ENCODE peak calls at places on chromosomes 1 and 21, in six cellular contexts. One of them, this sample, is unnamed.

GRCh38 chr1:70034403-70034802 is 171.0 kb downstream of the LRRC40 start:
- DNase-seq in GM12878: no peak
- DNase-seq in H1: no peak
- DNase-seq in HCT116: peak; percentile 29
- DNase-seq in HepG2: peak; percentile 13
- DNase-seq in K562: peak; percentile 77
- DNase-seq in this sample: peak; percentile 68

GRCh38 chr1:9359898-9360297 is 67.2 kb downstream of the SPSB1 start:
- DNase-seq in K562: no peak
- DNase-seq in HepG2: no peak
- DNase-seq in H1: no peak
- DNase-seq in GM12878: no peak
- DNase-seq in HCT116: no peak
- DNase-seq in this sample: no peak

GRCh38 chr1:28518745-28519341 is 13.0 kb downstream of the RCC1 start:
- DNase-seq in GM12878: no peak
- DNase-seq in K562: peak; percentile 78
- DNase-seq in HepG2: peak; percentile 84
- DNase-seq in H1: no peak
- DNase-seq in HCT116: no peak
- DNase-seq in this sample: no peak

GRCh38 chr1:77438239-77438913 is 156.6 kb downstream of the AK5 start:
- DNase-seq in HepG2: no peak
- DNase-seq in GM12878: no peak
- DNase-seq in HCT116: no peak
- DNase-seq in K562: no peak
- DNase-seq in H1: no peak
- DNase-seq in this sample: peak; percentile 84

GRCh38 chr21:28298251-28298672 is 694.4 kb downstream of the LTN1 start:
- DNase-seq in H1: no peak
- DNase-seq in K562: no peak
- DNase-seq in GM12878: no peak
- DNase-seq in HepG2: no peak
- DNase-seq in HCT116: no peak
- DNase-seq in this sample: peak; percentile 34

GRCh38 chr1:175663991-175664390 is 79.4 kb downstream of the TNR start:
- DNase-seq in HCT116: no peak
- DNase-seq in GM12878: no peak
- DNase-seq in K562: no peak
- DNase-seq in HepG2: no peak
- DNase-seq in H1: no peak
- DNase-seq in this sample: no peak

GRCh38 chr1:30627206-30627605 is 96.2 kb downstream of the MATN1 start:
- DNase-seq in K562: no peak
- DNase-seq in H1: no peak
- DNase-seq in HepG2: no peak
- DNase-seq in GM12878: no peak
- DNase-seq in HCT116: no peak
- DNase-seq in this sample: no peak

GRCh38 chr1:116164056-116164889 is 53.1 kb downstream of the MAB21L3 start:
- DNase-seq in H1: no peak
- DNase-seq in GM12878: no peak
- DNase-seq in HCT116: no peak
- DNase-seq in HepG2: no peak
- DNase-seq in K562: no peak
- DNase-seq in this sample: no peak

GRCh38 chr21:25254491-25255174 is 352.6 kb downstream of the MRPL39 start:
- DNase-seq in HepG2: no peak
- DNase-seq in H1: no peak
- DNase-seq in GM12878: no peak
- DNase-seq in K562: no peak
- DNase-seq in HCT116: no peak
- DNase-seq in this sample: no peak

GRCh38 chr1:114585221-114585620 is 3.8 kb upstream of the BCAS2 start:
- DNase-seq in GM12878: no peak
- DNase-seq in HCT116: no peak
- DNase-seq in HepG2: no peak
- DNase-seq in K562: no peak
- DNase-seq in H1: no peak
- DNase-seq in this sample: no peak

GRCh38 chr1:50343323-50343722 is 79.9 kb downstream of the DMRTA2 start:
- DNase-seq in HCT116: no peak
- DNase-seq in H1: no peak
- DNase-seq in GM12878: no peak
- DNase-seq in HepG2: no peak
- DNase-seq in K562: no peak
- DNase-seq in this sample: no peak

GRCh38 chr1:55222152-55222551 is 7.0 kb upstream of the USP24 start:
- DNase-seq in HepG2: no peak
- DNase-seq in K562: no peak
- DNase-seq in GM12878: no peak
- DNase-seq in HCT116: no peak
- DNase-seq in H1: no peak
- DNase-seq in this sample: no peak

GRCh38 chr1:12029720-12030339 is 10.5 kb downstream of the MIIP start:
- DNase-seq in K562: no peak
- DNase-seq in HCT116: no peak
- DNase-seq in H1: no peak
- DNase-seq in GM12878: no peak
- DNase-seq in HepG2: no peak
- DNase-seq in this sample: no peak

GRCh38 chr1:94235189-94236020 is 2.0 kb downstream of the ARHGAP29 start:
- DNase-seq in HepG2: no peak
- DNase-seq in GM12878: no peak
- DNase-seq in HCT116: no peak
- DNase-seq in H1: no peak
- DNase-seq in K562: no peak
- DNase-seq in this sample: no peak

GRCh38 chr1:16984717-16985116 is 4.3 kb upstream of the MFAP2 start:
- DNase-seq in HCT116: no peak
- DNase-seq in GM12878: no peak
- DNase-seq in H1: no peak
- DNase-seq in HepG2: no peak
- DNase-seq in K562: no peak
- DNase-seq in this sample: peak; percentile 93

GRCh38 chr1:95408506-95409136 is 174.6 kb downstream of the RWDD3 start:
- DNase-seq in GM12878: no peak
- DNase-seq in K562: no peak
- DNase-seq in H1: no peak
- DNase-seq in HCT116: no peak
- DNase-seq in HepG2: no peak
- DNase-seq in this sample: no peak

GRCh38 chr21:44456207-44456914 is 1.1 kb downstream of the LRRC3 start:
- DNase-seq in HepG2: no peak
- DNase-seq in K562: no peak
- DNase-seq in GM12878: no peak
- DNase-seq in H1: no peak
- DNase-seq in HCT116: no peak
- DNase-seq in this sample: peak; percentile 5

GRCh38 chr1:58586296-58586695 is 9.2 kb upstream of the TACSTD2 start:
- DNase-seq in HepG2: no peak
- DNase-seq in H1: no peak
- DNase-seq in HCT116: no peak
- DNase-seq in GM12878: no peak
- DNase-seq in K562: no peak
- DNase-seq in this sample: peak; percentile 60

GRCh38 chr1:220925707-220926106 is 46.5 kb downstream of the HLX start:
- DNase-seq in H1: no peak
- DNase-seq in GM12878: no peak
- DNase-seq in HepG2: peak; percentile 67
- DNase-seq in K562: no peak
- DNase-seq in HCT116: no peak
- DNase-seq in this sample: no peak

GRCh38 chr21:17554619-17555472 is 42.0 kb downstream of the CXADR start:
- DNase-seq in HepG2: peak; percentile 32
- DNase-seq in K562: peak; percentile 8
- DNase-seq in HCT116: no peak
- DNase-seq in H1: no peak
- DNase-seq in GM12878: no peak
- DNase-seq in this sample: peak; percentile 25
- TF ChIP-seq MAX in HepG2: no peak
- TF ChIP-seq MAX in K562: no peak
- TF ChIP-seq MAX in HCT116: no peak
- TF ChIP-seq MAX in H1: no peak
- TF ChIP-seq MAX in GM12878: no peak
- TF ChIP-seq MAX in this sample: no peak

DNA sequence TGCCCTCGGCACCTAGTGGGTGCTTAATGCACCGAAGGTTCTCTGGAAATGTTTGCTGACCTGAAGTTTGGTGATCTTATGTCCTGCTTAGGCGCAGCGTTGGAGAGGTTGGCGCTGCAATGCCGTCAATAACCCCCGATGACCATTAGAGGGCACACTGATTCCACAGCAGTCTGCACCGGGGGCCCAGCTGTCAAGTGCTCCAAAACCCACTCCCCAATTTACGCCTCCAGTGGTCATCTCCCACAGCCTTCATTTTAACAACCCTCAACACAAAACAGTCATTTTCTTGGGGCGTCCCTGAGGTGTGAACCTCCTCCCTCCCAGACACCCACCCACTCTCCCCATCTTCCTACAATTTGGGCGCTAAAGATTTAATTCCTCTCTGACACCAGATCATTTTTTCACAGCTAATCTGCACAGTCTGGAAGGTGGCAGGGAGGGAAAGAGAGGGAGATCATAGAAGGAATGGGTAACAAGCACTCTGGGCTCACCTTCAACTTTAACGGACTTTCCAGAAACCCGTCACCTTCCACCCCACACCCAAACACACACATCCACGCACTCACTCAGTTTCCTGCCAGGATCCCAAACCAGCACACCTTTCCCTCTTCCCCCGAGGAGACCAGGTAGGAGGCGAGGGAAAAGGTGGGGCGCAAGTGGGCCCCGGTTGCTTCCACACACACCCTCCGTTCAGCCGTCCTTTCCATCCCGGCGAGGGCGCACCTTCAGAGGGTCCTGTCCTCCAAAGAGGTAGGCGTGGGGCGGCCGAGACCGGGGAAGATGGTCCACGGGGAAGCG is 570 bp upstream of the NPR1 start:
- DNase-seq in K562: peak; percentile 72
- DNase-seq in HCT116: peak; percentile 22
- DNase-seq in GM12878: no peak
- DNase-seq in H1: no peak
- DNase-seq in HepG2: no peak
- DNase-seq in this sample: peak; percentile 72
- TF ChIP-seq EZH2 in K562: no peak
- TF ChIP-seq EZH2 in HCT116: no peak
- TF ChIP-seq EZH2 in GM12878: peak; percentile 46
- TF ChIP-seq EZH2 in H1: no peak
- TF ChIP-seq EZH2 in HepG2: no peak
- TF ChIP-seq EZH2 in this sample: no peak

GRCh38 chr1:22347854-22348760 is 103.5 kb upstream of the ZBTB40 start:
- DNase-seq in GM12878: no peak
- DNase-seq in HCT116: no peak
- DNase-seq in H1: no peak
- DNase-seq in HepG2: peak; percentile 91
- DNase-seq in K562: no peak
- DNase-seq in this sample: peak; percentile 41
- TF ChIP-seq MAX in GM12878: no peak
- TF ChIP-seq MAX in HCT116: no peak
- TF ChIP-seq MAX in H1: no peak
- TF ChIP-seq MAX in HepG2: peak; percentile 57
- TF ChIP-seq MAX in K562: no peak
- TF ChIP-seq MAX in this sample: no peak

GRCh38 chr21:36709868-36710728 is 11.2 kb downstream of the SIM2 start:
- DNase-seq in HepG2: no peak
- DNase-seq in HCT116: no peak
- DNase-seq in GM12878: no peak
- DNase-seq in H1: no peak
- DNase-seq in K562: no peak
- DNase-seq in this sample: no peak
- TF ChIP-seq EZH2 in HepG2: no peak
- TF ChIP-seq EZH2 in HCT116: no peak
- TF ChIP-seq EZH2 in GM12878: no peak
- TF ChIP-seq EZH2 in H1: no peak
- TF ChIP-seq EZH2 in K562: no peak
- TF ChIP-seq EZH2 in this sample: peak; percentile 70

GRCh38 chr1:41446851-41447610 is 37.5 kb downstream of the EDN2 start:
- DNase-seq in GM12878: no peak
- DNase-seq in HepG2: no peak
- DNase-seq in H1: no peak
- DNase-seq in K562: no peak
- DNase-seq in HCT116: no peak
- DNase-seq in this sample: no peak
- TF ChIP-seq MAX in GM12878: no peak
- TF ChIP-seq MAX in HepG2: no peak
- TF ChIP-seq MAX in H1: no peak
- TF ChIP-seq MAX in K562: no peak
- TF ChIP-seq MAX in HCT116: no peak
- TF ChIP-seq MAX in this sample: no peak

GRCh38 chr1:65429806-65430205 is 9.3 kb downstream of the LEPR start:
- DNase-seq in H1: no peak
- DNase-seq in K562: no peak
- DNase-seq in HCT116: no peak
- DNase-seq in GM12878: no peak
- DNase-seq in HepG2: no peak
- DNase-seq in this sample: peak; percentile 96
- TF ChIP-seq EZH2 in H1: no peak
- TF ChIP-seq EZH2 in K562: no peak
- TF ChIP-seq EZH2 in HCT116: no peak
- TF ChIP-seq EZH2 in GM12878: no peak
- TF ChIP-seq EZH2 in HepG2: no peak
- TF ChIP-seq EZH2 in this sample: no peak

GRCh38 chr1:92858564-92859399 is 26.9 kb downstream of the RPL5 start:
- DNase-seq in HCT116: peak; percentile 67
- DNase-seq in H1: no peak
- DNase-seq in K562: peak; percentile 83
- DNase-seq in GM12878: peak; percentile 59
- DNase-seq in HepG2: peak; percentile 84
- DNase-seq in this sample: peak; percentile 81
- TF ChIP-seq MAX in HCT116: no peak
- TF ChIP-seq MAX in H1: no peak
- TF ChIP-seq MAX in K562: no peak
- TF ChIP-seq MAX in GM12878: no peak
- TF ChIP-seq MAX in HepG2: no peak
- TF ChIP-seq MAX in this sample: no peak

GRCh38 chr1:18633428-18634155 is 2.9 kb downstream of the PAX7 start:
- DNase-seq in K562: no peak
- DNase-seq in GM12878: no peak
- DNase-seq in H1: no peak
- DNase-seq in HCT116: no peak
- DNase-seq in HepG2: no peak
- DNase-seq in this sample: no peak
- TF ChIP-seq EZH2 in K562: no peak
- TF ChIP-seq EZH2 in GM12878: no peak
- TF ChIP-seq EZH2 in H1: peak; percentile 95
- TF ChIP-seq EZH2 in HCT116: no peak
- TF ChIP-seq EZH2 in HepG2: no peak
- TF ChIP-seq EZH2 in this sample: peak; percentile 6